ENCODE peak calls at places on chromosomes 4 and X, in seven cellular contexts. F, I, G, Y, T, N and K are unnamed samples.

GRCh38 chrX:136880003-136880451 is 498 bp downstream of the RBMX start:
- DNase-seq in Y (no peak), N (peak), G (peak), F (no peak), T (peak), I (peak), K (peak)

GRCh38 chr4:138003248-138003647 is 238.9 kb downstream of the SLC7A11 start:
- DNase-seq in Y (no peak), N (no peak), I (no peak), G (no peak), T (no peak), F (no peak), K (no peak)

GRCh38 chrX:10146350-10146749 is 10.4 kb upstream of the CLCN4 start:
- DNase-seq in T (no peak), Y (no peak), G (no peak), F (no peak), N (no peak), I (no peak), K (no peak)

GRCh38 chrX:49102221-49102620 is 21.3 kb downstream of the GPKOW start:
- DNase-seq in T (no peak), N (no peak), Y (no peak), G (no peak), I (no peak), F (no peak), K (no peak)

GRCh38 chr4:6230827-6231662 is 30.7 kb upstream of the JAKMIP1 start:
- DNase-seq in N (no peak), I (no peak), F (no peak), G (no peak), Y (no peak), T (no peak), K (no peak)

GRCh38 chrX:150696836-150697235 is 3.6 kb downstream of the MTMR1 start:
- DNase-seq in T (no peak), Y (no peak), F (no peak), N (peak), I (no peak), G (no peak), K (no peak)

GRCh38 chr4:94642561-94642866 is 115.2 kb upstream of the BMPR1B start:
- DNase-seq in F (no peak), N (no peak), I (no peak), G (no peak), Y (no peak), T (peak), K (no peak)

GRCh38 chrX:24117288-24117687 is 32.2 kb upstream of the ZFX start:
- DNase-seq in T (no peak), Y (peak), G (no peak), I (no peak), N (no peak), F (peak), K (no peak)

GRCh38 chr4:52554606-52555355 is 104.3 kb downstream of the USP46 start:
- DNase-seq in G (no peak), F (no peak), Y (no peak), T (no peak), N (no peak), I (no peak), K (no peak)

GRCh38 chr4:53744446-53745160 is 153.3 kb upstream of the LNX1 start:
- DNase-seq in N (peak), Y (no peak), G (no peak), F (no peak), I (no peak), T (peak), K (no peak)

GRCh38 chr4:43690121-43690520 is 758.5 kb downstream of the KCTD8 start:
- DNase-seq in G (no peak), T (no peak), I (no peak), F (no peak), N (no peak), Y (no peak), K (no peak)

GRCh38 chrX:65679071-65679540 is 11.7 kb downstream of the MSN start:
- DNase-seq in I (no peak), F (peak), Y (peak), T (no peak), N (no peak), G (no peak), K (no peak)

GRCh38 chr4:6241062-6241845 is 28.4 kb upstream of the WFS1 start:
- DNase-seq in N (no peak), T (no peak), F (no peak), I (peak), Y (no peak), G (no peak), K (no peak)

GRCh38 chr4:176436500-176436973 is 116.8 kb downstream of the SPCS3 start:
- DNase-seq in T (no peak), G (no peak), F (peak), N (peak), Y (no peak), I (no peak), K (peak)

GRCh38 chr4:186934255-186934654 is 210.6 kb upstream of the FAT1 start:
- DNase-seq in G (no peak), Y (no peak), I (no peak), T (no peak), N (no peak), F (no peak), K (no peak)

GRCh38 chrX:7112071-7112470 is 35.4 kb upstream of the STS start:
- DNase-seq in Y (no peak), F (no peak), G (no peak), N (no peak), T (no peak), I (no peak), K (no peak)

GRCh38 chr4:15805583-15806517 is 27.7 kb downstream of the CD38 start:
- DNase-seq in T (peak), F (peak), Y (peak), N (peak), I (no peak), G (no peak), K (peak)

GRCh38 chr4:7699040-7699439 is 240.6 kb downstream of the AFAP1 start:
- DNase-seq in T (no peak), I (no peak), G (no peak), F (no peak), N (no peak), Y (no peak), K (no peak)

GRCh38 chr4:26418107-26418506 is 72.2 kb downstream of the CCKAR start:
- DNase-seq in N (no peak), I (no peak), Y (no peak), T (no peak), F (no peak), G (no peak), K (no peak)

GRCh38 chr4:156237192-156237591 is 283.5 kb upstream of the CTSO start:
- DNase-seq in N (no peak), Y (no peak), T (no peak), I (no peak), F (no peak), G (no peak), K (no peak)

GRCh38 chrX:50751091-50751490 is 62.9 kb downstream of the SHROOM4 start:
- DNase-seq in I (no peak), N (no peak), Y (no peak), G (no peak), T (no peak), F (no peak), K (no peak)

GRCh38 chr4:76758290-76758882 is 139.6 kb downstream of the SOWAHB start:
- DNase-seq in I (no peak), T (peak), N (peak), G (no peak), Y (peak), F (peak), K (peak)

GRCh38 chrX:129931411-129932136 is 25.6 kb downstream of the UTP14A start:
- DNase-seq in N (peak), G (peak), T (peak), I (peak), Y (peak), F (peak), K (peak)

GRCh38 chr4:188854451-188854850 is 715.2 kb downstream of the TRIML1 start:
- DNase-seq in G (no peak), F (no peak), Y (no peak), T (no peak), N (no peak), I (no peak), K (no peak)

GRCh38 chr4:2891294-2891693 is 47.6 kb downstream of the ADD1 start:
- DNase-seq in F (peak), T (no peak), G (no peak), N (no peak), Y (no peak), I (no peak), K (peak)

GRCh38 chrX:36650622-36651021 is 357.5 kb upstream of the FAM47C start:
- DNase-seq in Y (no peak), F (no peak), I (no peak), N (no peak), G (no peak), T (no peak), K (no peak)

GRCh38 chr4:26157541-26157940 is 163.3 kb upstream of the RBPJ start:
- DNase-seq in F (no peak), I (no peak), Y (no peak), G (no peak), N (no peak), T (no peak), K (no peak)

GRCh38 chrX:31331928-31332327 is 260.1 kb upstream of the FTHL17 start:
- DNase-seq in F (no peak), T (no peak), Y (no peak), N (no peak), G (no peak), I (no peak), K (no peak)

GRCh38 chrX:19739683-19740082 is 147.7 kb downstream of the SH3KBP1 start:
- DNase-seq in N (peak), Y (peak), F (peak), G (peak), T (peak), I (peak), K (peak)

GRCh38 chr4:80909938-80910337 is 120.6 kb upstream of the BMP3 start:
- DNase-seq in I (no peak), G (no peak), F (no peak), N (no peak), T (no peak), Y (no peak), K (no peak)

GRCh38 chrX:87299563-87300160 is 217.9 kb upstream of the KLHL4 start:
- DNase-seq in I (no peak), F (peak), Y (peak), T (peak), G (no peak), N (peak), K (peak)

GRCh38 chr4:169810325-169811323 is 52.9 kb upstream of the HPF1 start:
- DNase-seq in G (no peak), I (no peak), N (peak), Y (peak), T (peak), F (peak), K (peak)